ENCODE peak calls at places on chromosomes 12 and 14, in four cellular contexts. One of them, this sample, is unnamed.
A peak's percentile ranks its signal among the peaks of the same experiment; 100 is the strongest.

GRCh38 chr12:91171475-91171874 is 11.1 kb downstream of the DCN start:
- DNase-seq in keratinocyte: no peak
- DNase-seq in GM12878: no peak
- DNase-seq in H9: no peak
- DNase-seq in this sample: no peak

GRCh38 chr12:108123382-108123781 is 5.7 kb upstream of the WSCD2 start:
- DNase-seq in keratinocyte: no peak
- DNase-seq in GM12878: no peak
- DNase-seq in H9: no peak
- DNase-seq in this sample: no peak

GRCh38 chr12:96063046-96063445 is 27.7 kb upstream of the LTA4H start:
- DNase-seq in keratinocyte: no peak
- DNase-seq in GM12878: no peak
- DNase-seq in H9: no peak
- DNase-seq in this sample: no peak

GRCh38 chr14:20614038-20614840 is 23.1 kb upstream of the RNASE12 start:
- DNase-seq in keratinocyte: no peak
- DNase-seq in GM12878: no peak
- DNase-seq in H9: peak; percentile 64
- DNase-seq in this sample: no peak

GRCh38 chr12:1122803-1123202 is 131.8 kb downstream of the ERC1 start:
- DNase-seq in keratinocyte: no peak
- DNase-seq in GM12878: no peak
- DNase-seq in H9: no peak
- DNase-seq in this sample: no peak

GRCh38 chr14:104435147-104436046 is 144.2 kb upstream of the C14orf180 start:
- DNase-seq in keratinocyte: no peak
- DNase-seq in GM12878: no peak
- DNase-seq in H9: peak; percentile 18
- DNase-seq in this sample: no peak

GRCh38 chr14:56808314-56809201 is 1.7 kb downstream of the OTX2 start:
- DNase-seq in keratinocyte: no peak
- DNase-seq in GM12878: no peak
- DNase-seq in H9: peak; percentile 55
- DNase-seq in this sample: no peak

GRCh38 chr12:19304149-19304780 is 135.0 kb upstream of the AEBP2 start:
- DNase-seq in keratinocyte: no peak
- DNase-seq in GM12878: no peak
- DNase-seq in H9: no peak
- DNase-seq in this sample: no peak

GRCh38 chr14:35556548-35556947 is 22.6 kb downstream of the INSM2 start:
- DNase-seq in keratinocyte: no peak
- DNase-seq in GM12878: no peak
- DNase-seq in H9: no peak
- DNase-seq in this sample: no peak

GRCh38 chr14:22839159-22839779 is 2.9 kb downstream of the MMP14 start:
- DNase-seq in keratinocyte: peak; percentile 86
- DNase-seq in GM12878: no peak
- DNase-seq in H9: no peak
- DNase-seq in this sample: no peak

GRCh38 chr12:62744551-62744950 is 190.4 kb downstream of the PPM1H start:
- DNase-seq in keratinocyte: no peak
- DNase-seq in GM12878: no peak
- DNase-seq in H9: no peak
- DNase-seq in this sample: peak; percentile 46

GRCh38 chr14:36519431-36520321 is at the start of gene NKX2-1:
- DNase-seq in keratinocyte: no peak
- DNase-seq in GM12878: no peak
- DNase-seq in H9: peak; percentile 81
- DNase-seq in this sample: no peak

GRCh38 chr14:23421594-23421993 is 13.5 kb upstream of the MYH6 start:
- DNase-seq in keratinocyte: no peak
- DNase-seq in GM12878: no peak
- DNase-seq in H9: no peak
- DNase-seq in this sample: no peak

GRCh38 chr12:93237235-93237915 is 140.3 kb upstream of the NUDT4 start:
- DNase-seq in keratinocyte: no peak
- DNase-seq in GM12878: no peak
- DNase-seq in H9: no peak
- DNase-seq in this sample: no peak

GRCh38 chr12:120292411-120292660 is 633 bp upstream of the RNU4-2 start:
- DNase-seq in keratinocyte: no peak
- DNase-seq in GM12878: no peak
- DNase-seq in H9: no peak
- DNase-seq in this sample: no peak

GRCh38 chr14:99349721-99350495 is 77.9 kb upstream of the BCL11B start:
- DNase-seq in keratinocyte: no peak
- DNase-seq in GM12878: no peak
- DNase-seq in H9: no peak
- DNase-seq in this sample: no peak

GRCh38 chr12:46921754-46922113 is 95.9 kb upstream of the SLC38A4 start:
- DNase-seq in keratinocyte: no peak
- DNase-seq in GM12878: no peak
- DNase-seq in H9: no peak
- DNase-seq in this sample: peak; percentile 16

GRCh38 chr12:21617030-21617429 is 12.4 kb upstream of the GYS2 start:
- DNase-seq in keratinocyte: no peak
- DNase-seq in GM12878: no peak
- DNase-seq in H9: no peak
- DNase-seq in this sample: no peak

GRCh38 chr12:50788562-50788961 is 24.7 kb downstream of the ATF1 start:
- DNase-seq in keratinocyte: no peak
- DNase-seq in GM12878: no peak
- DNase-seq in H9: no peak
- DNase-seq in this sample: peak; percentile 98

DNA sequence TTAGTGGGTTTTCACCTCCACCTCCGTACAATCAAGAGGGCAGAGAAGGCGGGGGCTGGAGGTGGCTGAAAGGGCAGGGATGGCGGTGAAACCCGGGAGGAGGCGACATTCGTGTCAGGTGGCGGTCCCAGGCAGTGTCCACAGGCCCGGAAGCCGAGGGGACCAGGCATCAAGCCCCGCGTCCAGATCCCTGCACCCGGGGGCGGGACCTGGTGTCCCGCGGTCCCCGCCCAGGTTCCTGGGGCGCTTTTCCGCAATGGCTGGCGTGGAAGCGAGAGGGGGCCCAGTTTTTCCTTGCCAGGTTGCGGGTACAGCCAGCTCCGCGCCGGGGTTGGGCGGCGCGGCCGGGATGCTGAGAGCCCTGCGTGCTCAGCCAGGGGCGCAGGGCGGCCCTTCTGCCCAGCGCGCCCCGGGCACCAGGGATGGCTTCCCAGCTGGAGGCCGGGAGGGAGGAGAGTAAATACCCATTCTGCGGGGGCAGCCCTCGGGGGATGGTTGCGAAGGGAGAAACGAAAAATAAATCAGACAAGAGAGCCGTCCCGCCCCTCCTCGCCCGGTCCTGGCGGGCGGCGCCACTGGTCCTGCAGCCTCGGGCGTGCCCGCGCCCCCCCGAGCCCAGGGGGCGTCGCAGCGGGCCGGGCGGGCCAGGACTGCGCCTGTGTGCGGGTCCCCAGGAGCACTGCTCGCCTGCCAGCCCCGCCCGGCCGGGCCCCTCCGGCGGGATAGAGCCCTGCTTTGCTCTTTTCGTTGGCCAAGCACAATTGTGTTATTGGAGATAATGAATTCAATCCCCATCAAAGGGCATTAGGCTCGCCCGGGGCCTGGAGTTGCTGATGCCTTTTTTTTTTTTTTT is 11.5 kb downstream of the FOXA1 start:
- DNase-seq in keratinocyte: no peak
- DNase-seq in GM12878: no peak
- DNase-seq in H9: peak; percentile 50
- DNase-seq in this sample: no peak
- H3K9ac ChIP-seq in keratinocyte: no peak overlapping the region
- H3K9ac ChIP-seq in GM12878: no peak overlapping the region
- H3K9ac ChIP-seq in H9: no peak overlapping the region
- H3K9ac ChIP-seq in this sample: no peak overlapping the region

GRCh38 chr12:31961137-31961536 is 1.9 kb downstream of the RESF1 start:
- DNase-seq in keratinocyte: no peak
- DNase-seq in GM12878: no peak
- DNase-seq in H9: no peak
- DNase-seq in this sample: no peak

GRCh38 chr12:31958601-31959000 is 614 bp upstream of the RESF1 start:
- DNase-seq in keratinocyte: no peak
- DNase-seq in GM12878: no peak
- DNase-seq in H9: no peak
- DNase-seq in this sample: no peak

GRCh38 chr12:31962076-31962475 is 2.9 kb downstream of the RESF1 start:
- DNase-seq in keratinocyte: no peak
- DNase-seq in GM12878: no peak
- DNase-seq in H9: no peak
- DNase-seq in this sample: no peak

GRCh38 chr12:31959051-31959700 is at the start of gene RESF1:
- DNase-seq in keratinocyte: peak; percentile 32
- DNase-seq in GM12878: peak; percentile 57
- DNase-seq in H9: peak; percentile 97
- DNase-seq in this sample: peak; percentile 74

GRCh38 chr12:31959701-31960391 is 631 bp downstream of the RESF1 start:
- DNase-seq in keratinocyte: no peak
- DNase-seq in GM12878: peak; percentile 48
- DNase-seq in H9: no peak
- DNase-seq in this sample: peak; percentile 55
- H3K9ac ChIP-seq in keratinocyte: peak overlapping the region; percentile 85
- H3K9ac ChIP-seq in GM12878: peak overlapping the region; percentile 91
- H3K9ac ChIP-seq in H9: peak overlapping the region; percentile 83
- H3K9ac ChIP-seq in this sample: peak overlapping the region; percentile 83

GRCh38 chr12:53201170-53201541 is 5.9 kb downstream of the ITGB7 start:
- DNase-seq in keratinocyte: no peak
- DNase-seq in GM12878: no peak
- DNase-seq in H9: no peak
- DNase-seq in this sample: peak; percentile 62

GRCh38 chr12:53199700-53200099 is 7.4 kb downstream of the ITGB7 start:
- DNase-seq in keratinocyte: no peak
- DNase-seq in GM12878: no peak
- DNase-seq in H9: no peak
- DNase-seq in this sample: no peak

GRCh38 chr12:53201639-53202038 is 5.4 kb downstream of the ITGB7 start:
- DNase-seq in keratinocyte: no peak
- DNase-seq in GM12878: no peak
- DNase-seq in H9: no peak
- DNase-seq in this sample: no peak

GRCh38 chr12:53200107-53200457 is 7.0 kb downstream of the ITGB7 start:
- DNase-seq in keratinocyte: no peak
- DNase-seq in GM12878: no peak
- DNase-seq in H9: no peak
- DNase-seq in this sample: no peak

GRCh38 chr12:53200458-53201169 is 6.4 kb downstream of the ITGB7 start:
- DNase-seq in keratinocyte: no peak
- DNase-seq in GM12878: peak; percentile 79
- DNase-seq in H9: no peak
- DNase-seq in this sample: no peak
- H3K9ac ChIP-seq in keratinocyte: no peak overlapping the region
- H3K9ac ChIP-seq in GM12878: peak overlapping the region; percentile 42
- H3K9ac ChIP-seq in H9: no peak overlapping the region
- H3K9ac ChIP-seq in this sample: no peak overlapping the region

DNA sequence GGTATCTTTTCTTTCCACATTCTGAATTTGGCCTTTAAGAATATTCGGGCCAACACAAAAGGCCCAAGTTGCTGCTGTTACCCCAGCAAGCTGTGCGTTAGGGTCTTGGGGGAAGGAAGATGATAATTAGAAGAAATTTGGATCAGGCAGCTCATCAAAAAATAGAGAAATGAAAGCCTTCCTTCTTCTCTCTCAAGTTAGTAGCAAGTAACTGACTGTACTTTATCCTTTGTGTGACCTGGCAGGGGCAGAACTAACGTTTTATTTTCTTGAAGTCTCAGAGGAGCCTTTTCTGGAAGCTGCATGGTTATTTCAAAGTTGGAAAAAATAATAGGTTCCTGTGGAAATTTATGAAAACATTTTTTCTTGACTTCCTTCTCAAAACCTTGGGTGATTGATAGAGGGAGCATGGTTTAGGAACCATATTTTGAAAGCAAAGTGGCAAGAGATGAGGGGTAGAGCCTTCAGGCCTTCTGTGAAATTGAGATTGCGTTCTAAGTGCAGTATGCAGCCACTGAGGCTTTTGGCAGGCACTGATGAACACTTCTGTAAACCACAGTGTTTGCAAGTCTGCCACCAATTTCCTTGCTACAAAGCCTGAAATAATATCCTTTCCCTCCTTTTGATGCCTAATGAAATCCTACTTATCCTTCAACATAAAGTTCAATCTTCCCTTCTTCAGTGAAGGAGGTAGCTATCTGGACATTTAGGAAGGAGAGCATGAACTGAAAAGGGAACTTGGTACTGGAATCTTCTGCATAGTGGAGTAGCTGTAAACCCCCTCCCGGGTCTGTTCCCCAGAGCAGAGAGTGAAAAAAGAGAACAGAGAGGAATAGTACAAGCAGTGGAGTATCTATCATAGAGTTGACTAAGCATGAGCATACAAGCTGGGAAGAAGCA is 123.2 kb downstream of the FGD4 start:
- DNase-seq in keratinocyte: no peak
- DNase-seq in GM12878: peak; percentile 9
- DNase-seq in H9: no peak
- DNase-seq in this sample: no peak
- H3K9ac ChIP-seq in keratinocyte: no peak overlapping the region
- H3K9ac ChIP-seq in GM12878: no peak overlapping the region
- H3K9ac ChIP-seq in H9: no peak overlapping the region
- H3K9ac ChIP-seq in this sample: no peak overlapping the region

GRCh38 chr12:116558280-116559079 is 701 bp upstream of the MAP1LC3B2 start:
- DNase-seq in keratinocyte: no peak
- DNase-seq in GM12878: no peak
- DNase-seq in H9: no peak
- DNase-seq in this sample: no peak
- H3K9ac ChIP-seq in keratinocyte: peak overlapping the region; percentile 43
- H3K9ac ChIP-seq in GM12878: peak overlapping the region; percentile 69
- H3K9ac ChIP-seq in H9: no peak overlapping the region
- H3K9ac ChIP-seq in this sample: no peak overlapping the region

GRCh38 chr12:6630696-6631095 is 5.1 kb downstream of the LPAR5 start:
- DNase-seq in keratinocyte: no peak
- DNase-seq in GM12878: no peak
- DNase-seq in H9: no peak
- DNase-seq in this sample: no peak
- H3K9ac ChIP-seq in keratinocyte: no peak overlapping the region
- H3K9ac ChIP-seq in GM12878: peak overlapping the region; percentile 81
- H3K9ac ChIP-seq in H9: no peak overlapping the region
- H3K9ac ChIP-seq in this sample: no peak overlapping the region

DNA sequence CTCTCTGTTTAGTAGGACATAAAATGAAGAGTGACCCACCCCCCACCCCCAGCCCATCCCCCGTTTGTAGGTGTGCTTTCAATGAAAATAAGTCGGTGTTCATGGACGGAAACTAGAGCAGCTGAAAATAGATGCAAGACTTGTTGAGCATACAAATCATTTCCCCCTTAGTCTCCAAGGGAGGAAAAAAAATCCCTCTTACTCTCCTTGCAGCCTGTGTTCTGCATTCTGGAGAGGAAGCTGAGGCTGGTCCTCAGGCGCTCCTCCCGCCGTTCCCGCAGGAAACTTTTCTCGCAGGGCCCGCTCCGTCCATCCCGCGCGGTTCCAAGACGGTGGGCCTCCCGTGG is 259.0 kb upstream of the E2F7 start:
- DNase-seq in keratinocyte: no peak
- DNase-seq in GM12878: no peak
- DNase-seq in H9: no peak
- DNase-seq in this sample: peak; percentile 6
- H3K9ac ChIP-seq in keratinocyte: peak overlapping the region; percentile 58
- H3K9ac ChIP-seq in GM12878: no peak overlapping the region
- H3K9ac ChIP-seq in H9: no peak overlapping the region
- H3K9ac ChIP-seq in this sample: peak overlapping the region; percentile 71

GRCh38 chr14:58812050-58812690 is 174.4 kb downstream of the DACT1 start:
- DNase-seq in keratinocyte: no peak
- DNase-seq in GM12878: no peak
- DNase-seq in H9: no peak
- DNase-seq in this sample: no peak
- H3K9ac ChIP-seq in keratinocyte: no peak overlapping the region
- H3K9ac ChIP-seq in GM12878: no peak overlapping the region
- H3K9ac ChIP-seq in H9: no peak overlapping the region
- H3K9ac ChIP-seq in this sample: no peak overlapping the region

This sample was measured in astrocyte.